ENCODE peak calls at places on chromosomes 13 and 19, in seven cellular contexts. P is mesenchymal stem cell, Q is trophoblast cell, G is H9, K is neuronal stem cell, D is H1, S is IMR-90. B is an unnamed sample.

GRCh38 chr13:51453308-51453958 is 597 bp upstream of the INTS6 start:
- DNase-seq in P (peak; percentile 87), Q (no peak), G (no peak), K (no peak), D (no peak), S (no peak), B (no peak)

GRCh38 chr13:51981355-51981754 is 29.9 kb downstream of the ATP7B start:
- DNase-seq in P (no peak), Q (peak; percentile 81), G (no peak), K (no peak), D (no peak), S (no peak), B (peak; percentile 90)

GRCh38 chr13:81671103-81671502 is 1330.2 kb upstream of the SPRY2 start:
- DNase-seq in P (no peak), Q (no peak), G (no peak), K (no peak), D (no peak), S (no peak), B (no peak)

GRCh38 chr19:10402441-10403038 is 802 bp downstream of the CDC37 start:
- DNase-seq in P (peak; percentile 70), Q (peak; percentile 53), G (no peak), K (no peak), D (no peak), S (no peak), B (peak; percentile 77)

GRCh38 chr13:69565334-69565733 is 542.3 kb upstream of the ATXN8OS start:
- DNase-seq in P (peak; percentile 85), Q (peak; percentile 76), G (peak; percentile 64), K (no peak), D (no peak), S (no peak), B (peak; percentile 78)

GRCh38 chr13:21717817-21718216 is 46.9 kb downstream of the FGF9 start:
- DNase-seq in P (no peak), Q (peak; percentile 20), G (peak; percentile 58), K (no peak), D (no peak), S (no peak), B (peak; percentile 90)

GRCh38 chr13:98328511-98328910 is 151.4 kb upstream of the RNF113B start:
- DNase-seq in P (peak; percentile 76), Q (no peak), G (no peak), K (no peak), D (no peak), S (no peak), B (no peak)

GRCh38 chr13:91313103-91313502 is 34.4 kb upstream of the MIR17HG start:
- DNase-seq in P (peak; percentile 38), Q (peak; percentile 35), G (no peak), K (no peak), D (no peak), S (peak; percentile 1), B (peak; percentile 56)

GRCh38 chr19:13953021-13953531 is 767 bp downstream of the DCAF15 start:
- DNase-seq in P (peak; percentile 63), Q (no peak), G (peak; percentile 50), K (no peak), D (no peak), S (peak; percentile 39), B (peak; percentile 57)

GRCh38 chr13:73000027-73000674 is 58.7 kb upstream of the KLF5 start:
- DNase-seq in P (peak; percentile 16), Q (no peak), G (no peak), K (no peak), D (no peak), S (peak; percentile 19), B (peak; percentile 39)

GRCh38 chr19:54128796-54129616 is 8.6 kb upstream of the CNOT3 start:
- DNase-seq in P (no peak), Q (no peak), G (no peak), K (no peak), D (no peak), S (no peak), B (no peak)

GRCh38 chr13:114263590-114263989 is 17.8 kb upstream of the UPF3A start:
- DNase-seq in P (no peak), Q (no peak), G (no peak), K (no peak), D (no peak), S (no peak), B (no peak)

GRCh38 chr13:51781246-51782022 is 22.5 kb downstream of the DHRS12 start:
- DNase-seq in P (peak; percentile 45), Q (peak; percentile 75), G (peak; percentile 57), K (no peak), D (no peak), S (peak; percentile 24), B (peak; percentile 78)

GRCh38 chr13:37618554-37618953 is 20.0 kb upstream of the POSTN start:
- DNase-seq in P (peak; percentile 50), Q (peak; percentile 86), G (no peak), K (no peak), D (no peak), S (peak; percentile 84), B (peak; percentile 43)

GRCh38 chr19:38599722-38600121 is 18.0 kb downstream of the MAP4K1 start:
- DNase-seq in P (no peak), Q (no peak), G (no peak), K (no peak), D (no peak), S (no peak), B (no peak)

GRCh38 chr13:103036268-103036667 is 29.9 kb downstream of the SLC10A2 start:
- DNase-seq in P (no peak), Q (no peak), G (no peak), K (no peak), D (no peak), S (no peak), B (no peak)
- H3K4ac ChIP-seq in P (no peak overlapping the region), Q (no peak overlapping the region), G (no peak overlapping the region), K (no peak overlapping the region), D (no peak overlapping the region), S (no peak overlapping the region), B (no peak overlapping the region)

GRCh38 chr19:50365434-50366306 is at the start of gene NAPSA:
- DNase-seq in P (no peak), Q (no peak), G (no peak), K (no peak), D (no peak), S (no peak), B (no peak)
- H3K18ac ChIP-seq in P (no peak within 1 kb of the TSS), Q (no peak within 1 kb of the TSS), G (no peak within 1 kb of the TSS), K (no peak within 1 kb of the TSS), D (no peak within 1 kb of the TSS), S (no peak within 1 kb of the TSS), B (no peak within 1 kb of the TSS)

DNA sequence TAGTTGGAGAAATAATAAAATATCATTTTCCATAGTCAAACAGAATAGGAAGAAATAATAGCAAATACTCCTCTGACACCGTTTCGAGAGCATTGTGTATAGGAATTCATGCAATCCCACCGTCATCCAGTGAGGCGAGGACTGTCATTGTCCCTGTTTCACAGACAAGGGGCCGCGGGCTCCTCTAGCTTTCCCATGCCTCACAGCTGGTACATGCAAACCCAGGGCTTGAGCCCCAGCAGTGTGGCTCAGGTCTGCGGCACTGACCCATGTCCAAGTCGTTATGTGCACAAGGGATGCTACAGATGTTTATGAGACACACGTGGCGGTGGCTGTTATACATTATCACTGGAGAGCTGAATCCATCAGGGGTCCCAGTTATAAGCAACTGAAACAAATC is 18.5 kb upstream of the ATP11A start:
- DNase-seq in P (no peak), Q (no peak), G (no peak), K (no peak), D (no peak), S (no peak), B (no peak)
- H3K27ac ChIP-seq in P (no peak overlapping the region), Q (no peak overlapping the region), G (no peak overlapping the region), K (no peak overlapping the region), D (no peak overlapping the region), S (no peak overlapping the region), B (no peak overlapping the region)

DNA sequence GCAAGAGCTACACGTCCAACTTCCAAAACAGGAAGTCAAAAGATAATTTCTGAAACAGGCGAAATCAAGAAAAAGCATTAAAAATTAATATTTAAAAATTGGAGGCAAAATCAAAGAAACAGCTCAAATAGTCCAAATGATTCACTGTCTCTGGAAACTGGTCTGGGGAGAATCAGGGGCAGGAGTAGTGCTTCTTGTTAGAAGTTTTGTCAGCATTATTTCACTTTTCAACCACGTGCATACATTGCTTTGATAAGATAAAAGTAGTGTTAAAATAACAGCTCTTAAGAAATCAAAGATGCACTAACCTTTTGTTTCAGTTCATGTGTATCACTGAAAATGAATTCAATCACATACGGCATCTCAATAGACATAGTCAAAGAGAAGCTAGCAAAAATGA is 53.8 kb downstream of the PARP4 start:
- DNase-seq in P (no peak), Q (peak; percentile 37), G (no peak), K (no peak), D (no peak), S (no peak), B (no peak)
- H3K4ac ChIP-seq in P (no peak overlapping the region), Q (no peak overlapping the region), G (no peak overlapping the region), K (no peak overlapping the region), D (no peak overlapping the region), S (no peak overlapping the region), B (no peak overlapping the region)

GRCh38 chr13:42424182-42424581 is 149.8 kb upstream of the TNFSF11 start:
- DNase-seq in P (no peak), Q (no peak), G (no peak), K (no peak), D (no peak), S (no peak), B (no peak)

GRCh38 chr13:42418184-42418583 is 146.2 kb downstream of the AKAP11 start:
- DNase-seq in P (no peak), Q (no peak), G (no peak), K (no peak), D (no peak), S (no peak), B (no peak)

GRCh38 chr13:42422681-42423080 is 150.7 kb downstream of the AKAP11 start:
- DNase-seq in P (no peak), Q (no peak), G (no peak), K (no peak), D (no peak), S (no peak), B (no peak)

GRCh38 chr13:42417624-42418023 is 145.7 kb downstream of the AKAP11 start:
- DNase-seq in P (no peak), Q (no peak), G (no peak), K (no peak), D (no peak), S (no peak), B (no peak)

GRCh38 chr13:42420304-42420703 is 148.4 kb downstream of the AKAP11 start:
- DNase-seq in P (no peak), Q (no peak), G (no peak), K (no peak), D (no peak), S (no peak), B (no peak)
- H3K18ac ChIP-seq in P (no peak overlapping the region), Q (no peak overlapping the region), G (no peak overlapping the region), K (no peak overlapping the region), D (no peak overlapping the region), S (no peak overlapping the region), B (no peak overlapping the region)